ENCODE peak calls at places on chromosomes 7 and 10, in five cellular contexts. V is stomach, H is epithelial cell of esophagus, O is foreskin fibroblast, A is uterus. X is an unnamed sample.
A peak's percentile ranks its signal among the peaks of the same experiment; 100 is the strongest.

GRCh38 chr10:89342219-89342966 is 14.6 kb downstream of the IFIT3 start:
- DNase-seq in V (no peak), H (peak; percentile 78), O (peak; percentile 95), A (peak; percentile 52), X (peak; percentile 71)

GRCh38 chr7:32611201-32611691 is 116.0 kb downstream of the AVL9 start:
- DNase-seq in V (no peak), H (no peak), O (peak; percentile 57), A (no peak), X (no peak)

GRCh38 chr7:115043605-115044004 is 121.7 kb downstream of the MDFIC start:
- DNase-seq in V (no peak), H (no peak), O (peak; percentile 20), A (no peak), X (no peak)

GRCh38 chr7:20158684-20159083 is 58.5 kb downstream of the MACC1 start:
- DNase-seq in V (no peak), H (peak; percentile 29), O (peak; percentile 30), A (no peak), X (no peak)

GRCh38 chr10:113411456-113411855 is 141.4 kb upstream of the HABP2 start:
- DNase-seq in V (no peak), H (no peak), O (no peak), A (no peak), X (no peak)

GRCh38 chr7:119711104-119711503 is 561.9 kb upstream of the KCND2 start:
- DNase-seq in V (no peak), H (no peak), O (no peak), A (no peak), X (no peak)

GRCh38 chr7:151351967-151352366 is 10.4 kb downstream of the NUB1 start:
- DNase-seq in V (no peak), H (no peak), O (no peak), A (no peak), X (no peak)

GRCh38 chr7:15068324-15068723 is 165.8 kb upstream of the DGKB start:
- DNase-seq in V (no peak), H (no peak), O (peak; percentile 42), A (no peak), X (no peak)

GRCh38 chr10:34933676-34934075 is 118.6 kb upstream of the PARD3 start:
- DNase-seq in V (no peak), H (no peak), O (peak; percentile 27), A (peak; percentile 43), X (no peak)

GRCh38 chr10:104122273-104123107 is 519 bp downstream of the SFR1 start:
- DNase-seq in V (no peak), H (peak; percentile 8), O (no peak), A (no peak), X (peak; percentile 87)

GRCh38 chr7:137342340-137342739 is 1.2 kb downstream of the PTN start:
- DNase-seq in V (no peak), H (no peak), O (no peak), A (no peak), X (no peak)

GRCh38 chr10:62384447-62385081 is 10.4 kb downstream of the ZNF365 start:
- DNase-seq in V (no peak), H (peak; percentile 54), O (no peak), A (no peak), X (no peak)

GRCh38 chr7:143018931-143019330 is 8.0 kb downstream of the OR9A2 start:
- DNase-seq in V (no peak), H (no peak), O (peak; percentile 34), A (no peak), X (no peak)

GRCh38 chr10:90857635-90858488 is at the start of gene HTR7:
- DNase-seq in V (peak; percentile 54), H (peak; percentile 64), O (peak; percentile 86), A (peak; percentile 43), X (peak; percentile 90)

GRCh38 chr7:55526329-55526728 is 46.0 kb downstream of the VOPP1 start:
- DNase-seq in V (peak; percentile 17), H (no peak), O (no peak), A (no peak), X (no peak)

GRCh38 chr7:19623676-19624075 is 85.2 kb downstream of the POLR1F start:
- DNase-seq in V (no peak), H (no peak), O (no peak), A (no peak), X (no peak)

GRCh38 chr10:110355922-110356627 is 51.4 kb upstream of the SMNDC1 start:
- DNase-seq in V (no peak), H (no peak), O (no peak), A (no peak), X (no peak)
- H3K4me3 ChIP-seq in V (no peak overlapping the region), H (no peak overlapping the region), O (no peak overlapping the region), A (no peak overlapping the region), X (no peak overlapping the region)

DNA sequence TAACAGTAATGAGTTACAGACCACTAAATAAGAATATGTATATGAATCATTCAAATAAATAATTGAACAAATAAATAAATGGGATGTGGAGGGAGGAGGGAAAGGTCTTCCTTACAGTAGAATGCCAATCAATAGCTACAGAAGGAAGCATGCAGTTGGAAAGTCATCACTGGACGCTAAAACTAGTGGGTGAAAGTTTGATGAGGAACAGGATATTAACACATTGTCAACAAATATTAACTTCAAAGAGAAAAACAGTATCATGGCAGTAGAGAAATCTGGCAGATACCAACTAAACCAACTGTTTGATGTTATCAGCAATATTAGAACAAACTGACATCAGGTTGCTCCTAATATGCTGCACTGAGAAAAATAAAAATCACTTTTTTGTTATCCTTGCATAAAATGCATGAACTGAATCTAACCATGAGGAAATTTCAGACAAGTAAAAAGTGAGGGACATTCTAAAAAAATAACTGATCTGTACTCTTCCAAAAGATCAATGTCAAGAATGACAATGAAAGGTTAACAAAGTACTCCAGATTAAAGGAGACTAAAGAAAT is 94.1 kb downstream of the ZFAND4 start:
- DNase-seq in V (no peak), H (no peak), O (no peak), A (no peak), X (no peak)
- TF ChIP-seq CTCF in V (no peak), H (no peak), O (no peak), A (no peak), X (no peak)

DNA sequence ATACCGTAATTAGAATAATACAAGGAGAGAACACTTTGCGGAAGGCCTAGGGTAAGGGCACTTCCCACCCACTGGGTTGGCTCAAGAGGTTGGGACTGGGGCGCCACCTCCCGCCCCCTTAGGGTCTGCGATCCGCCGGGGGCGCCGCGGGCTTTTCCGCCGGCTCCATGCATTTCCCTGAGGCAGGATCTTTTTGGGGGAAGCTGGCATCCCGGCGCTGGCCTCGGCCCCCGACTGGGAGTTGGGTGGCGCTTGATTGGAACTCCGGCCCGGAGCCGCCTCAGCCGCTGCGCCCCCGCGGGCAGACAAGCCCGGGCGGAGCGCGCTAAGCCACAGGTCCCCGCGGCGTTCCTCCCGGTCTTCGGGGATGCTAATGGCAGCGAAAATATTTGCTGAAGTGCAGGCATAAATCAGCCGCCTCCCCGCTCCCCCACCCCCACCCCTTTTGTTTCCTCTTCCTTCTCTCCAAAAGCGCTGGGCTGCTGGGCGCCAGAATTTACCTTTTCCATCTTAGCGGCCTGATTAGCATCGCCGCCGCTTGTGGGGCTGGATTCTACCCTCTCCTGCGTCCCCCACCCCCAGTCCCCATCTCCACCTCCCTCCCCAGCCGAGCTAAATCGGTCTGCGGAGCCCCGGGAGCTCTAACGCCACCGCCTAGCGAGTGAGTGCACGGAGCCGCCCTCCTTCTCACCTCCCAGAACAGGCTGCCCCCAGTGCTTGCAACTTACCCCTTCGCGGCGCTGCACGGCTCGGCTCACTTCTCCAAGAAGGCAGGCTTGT is 5.1 kb downstream of the UNC5B start:
- DNase-seq in V (no peak), H (peak; percentile 46), O (peak; percentile 58), A (peak; percentile 59), X (no peak)
- H3K4me3 ChIP-seq in V (peak overlapping the region; percentile 68), H (peak overlapping the region; percentile 50), O (peak overlapping the region; percentile 55), A (peak overlapping the region; percentile 51), X (peak overlapping the region; percentile 8)

DNA sequence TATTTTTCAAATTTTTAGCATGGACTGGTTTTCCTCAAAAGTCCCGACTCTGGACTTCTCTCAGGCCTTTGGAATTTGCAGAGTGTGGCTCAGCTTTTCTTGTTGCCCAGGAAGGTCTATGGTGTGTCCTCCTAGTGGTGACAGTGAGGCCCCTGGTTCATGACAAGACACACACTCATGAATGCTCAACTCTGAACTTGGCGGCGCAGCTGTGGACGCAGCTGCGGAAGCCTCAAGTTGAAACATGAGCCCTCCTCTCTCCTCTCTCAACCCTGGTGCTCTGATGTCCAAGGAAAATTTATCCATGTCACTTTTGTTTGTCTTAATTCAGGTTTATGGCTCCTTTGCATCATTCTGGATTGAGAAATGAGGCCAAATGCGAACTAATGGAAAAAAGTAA is 183.9 kb downstream of the HECW1 start:
- DNase-seq in V (no peak), H (no peak), O (no peak), A (peak; percentile 24), X (no peak)
- TF ChIP-seq CTCF in V (no peak), H (no peak), O (no peak), A (no peak), X (no peak)

DNA sequence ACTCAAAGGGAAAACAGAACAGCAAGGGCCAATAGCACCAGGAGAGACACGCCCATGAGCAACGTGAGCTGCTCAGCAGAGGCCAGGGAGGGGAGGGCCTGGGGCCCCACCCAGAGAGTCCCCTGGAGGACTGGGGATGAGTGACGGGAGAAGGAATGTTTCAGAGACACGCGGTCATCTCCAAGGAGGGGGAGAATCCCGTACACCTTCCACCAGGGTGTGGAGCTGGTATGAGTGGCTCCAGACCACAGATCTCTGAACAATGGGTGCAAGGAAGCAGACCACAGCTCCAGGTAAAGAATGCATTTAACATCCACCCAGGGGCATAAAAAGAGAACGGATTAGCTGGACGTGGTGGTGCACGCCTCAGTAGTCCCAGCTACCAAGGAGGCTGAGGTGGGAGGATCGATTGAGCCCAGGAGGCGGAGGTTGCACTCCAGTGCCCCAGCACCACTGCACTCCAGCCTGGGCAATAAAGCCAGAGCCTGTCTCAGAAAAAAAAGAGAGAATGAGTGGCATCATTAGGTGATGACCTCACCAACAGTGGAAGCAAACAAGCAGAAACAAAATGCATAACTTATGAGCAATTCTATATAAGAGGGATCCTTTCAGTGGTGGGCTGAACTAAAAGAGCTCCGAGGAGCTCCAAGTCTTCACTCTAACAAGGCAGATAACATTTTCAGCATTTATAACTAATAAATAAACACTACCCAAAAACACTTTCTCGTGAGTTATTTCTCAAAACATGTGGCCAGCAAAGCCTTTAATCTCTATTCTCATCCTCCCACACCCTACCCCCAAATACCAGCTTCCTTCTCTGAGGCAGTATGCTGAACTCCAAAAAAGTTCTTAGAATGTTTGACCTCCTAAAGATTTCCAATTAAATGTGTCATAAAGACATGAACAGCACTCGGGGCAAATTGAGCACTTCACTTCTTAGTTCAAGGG is 12.5 kb downstream of the PSAP start:
- DNase-seq in V (no peak), H (peak; percentile 89), O (peak; percentile 66), A (no peak), X (no peak)
- H3K4me3 ChIP-seq in V (no peak overlapping the region), H (no peak overlapping the region), O (no peak overlapping the region), A (no peak overlapping the region), X (no peak overlapping the region)

DNA sequence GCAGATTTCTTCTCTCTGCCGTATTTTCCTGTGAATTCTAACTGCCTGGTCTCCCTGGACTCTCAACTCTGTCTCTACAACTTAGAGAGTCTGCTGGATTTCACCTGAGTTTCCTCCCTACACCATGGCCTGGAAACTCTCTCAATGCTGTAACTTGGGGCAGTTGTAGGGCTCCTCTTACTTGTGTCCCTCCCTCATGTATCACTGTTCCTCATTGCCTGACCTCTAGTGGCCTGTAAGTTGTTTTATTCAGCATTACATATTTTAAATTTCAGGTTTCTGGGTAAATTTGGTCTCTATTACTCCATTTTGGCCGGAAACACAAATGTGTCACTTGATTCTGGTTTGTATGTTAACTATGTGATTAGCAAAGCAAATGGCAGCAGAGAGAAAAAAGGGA is 70.9 kb downstream of the DYNC1I1 start:
- DNase-seq in V (no peak), H (peak; percentile 13), O (peak; percentile 1), A (no peak), X (no peak)
- TF ChIP-seq CTCF in V (no peak), H (no peak), O (no peak), A (no peak), X (no peak)